ENCODE peak calls at places on chromosomes 1 and 21, in nine cellular contexts. D is thoracic aorta; I is activated T-helper 1 cell treated with anti-CD3 and anti-CD28 coated beads, Interleukin-2, amount 50 U/mL, for 16 hours; K is activated CD8-positive, alpha-beta memory T cell treated with anti-CD3 and anti-CD28 coated beads for 4 hours; F is memory B cell; C is H9; R is uterus; H is EH; Q is stimulated activated CD4-positive, alpha-beta T cell treated with anti-CD3 and anti-CD28 coated beads, Interleukin-2, amount 100 ng/mL, for 48 hours. N is an unnamed sample.

GRCh38 chr1:153277852-153278251 is 18.4 kb downstream of the LORICRIN start:
- DNase-seq in Q (peak), C (peak), D (no peak), R (no peak), F (no peak), H (no peak), K (no peak), I (no peak), N (no peak)

GRCh38 chr1:56648546-56648945 is 3.4 kb downstream of the PRKAA2 start:
- DNase-seq in C (no peak), R (no peak), H (no peak), F (no peak), I (no peak), Q (no peak), K (no peak), D (no peak), N (no peak)

GRCh38 chr21:44764319-44765230 is 37.0 kb downstream of the UBE2G2 start:
- DNase-seq in H (no peak), Q (no peak), K (no peak), I (no peak), F (no peak), D (no peak), C (no peak), R (no peak), N (no peak)

GRCh38 chr1:29569971-29570634 is 333.8 kb downstream of the PTPRU start:
- DNase-seq in R (no peak), H (peak), F (no peak), C (no peak), K (no peak), Q (no peak), D (no peak), I (no peak), N (no peak)

GRCh38 chr21:21200103-21200938 is 202.1 kb downstream of the NCAM2 start:
- DNase-seq in R (peak), Q (no peak), F (no peak), C (no peak), K (no peak), I (no peak), H (peak), D (peak), N (no peak)

GRCh38 chr1:167697667-167698141 is 24.1 kb upstream of the MPZL1 start:
- DNase-seq in F (no peak), K (no peak), R (no peak), Q (no peak), C (no peak), D (no peak), I (no peak), H (no peak), N (no peak)

GRCh38 chr1:236140705-236141446 is 1.5 kb upstream of the GPR137B start:
- DNase-seq in F (no peak), Q (no peak), K (no peak), H (no peak), R (no peak), I (no peak), C (no peak), D (no peak), N (no peak)

GRCh38 chr1:54995835-54996234 is 2.9 kb upstream of the BSND start:
- DNase-seq in K (no peak), R (no peak), C (no peak), Q (peak), F (no peak), D (no peak), H (no peak), I (no peak), N (no peak)

GRCh38 chr1:29396438-29397255 is 160.3 kb downstream of the PTPRU start:
- DNase-seq in K (no peak), C (no peak), H (peak), D (no peak), I (no peak), R (no peak), F (no peak), Q (no peak), N (no peak)

GRCh38 chr21:46077674-46078101 is 20.2 kb upstream of the COL6A2 start:
- DNase-seq in F (no peak), D (no peak), H (no peak), I (no peak), R (peak), K (no peak), C (peak), Q (no peak), N (no peak)

GRCh38 chr21:24045775-24046215 is 1561.5 kb downstream of the MRPL39 start:
- DNase-seq in H (peak), I (no peak), F (no peak), C (no peak), Q (peak), K (no peak), R (peak), D (peak), N (no peak)

GRCh38 chr1:224700915-224701531 is 84.9 kb downstream of the CNIH3 start:
- DNase-seq in F (no peak), D (no peak), I (no peak), K (no peak), Q (no peak), H (peak), R (no peak), C (peak), N (peak)

GRCh38 chr1:25198731-25199231 is 33.5 kb downstream of the SYF2 start:
- DNase-seq in K (no peak), I (no peak), H (no peak), D (no peak), F (no peak), C (no peak), R (no peak), Q (no peak), N (no peak)

GRCh38 chr1:31798433-31799195 is 17.2 kb downstream of the SPOCD1 start:
- DNase-seq in F (no peak), I (no peak), Q (peak), D (peak), K (no peak), R (no peak), H (peak), C (no peak), N (no peak)

GRCh38 chr21:17900281-17900989 is 81.3 kb upstream of the C21orf91 start:
- DNase-seq in I (no peak), K (no peak), Q (no peak), H (no peak), F (no peak), C (peak), D (no peak), R (no peak), N (no peak)

GRCh38 chr1:47713333-47713953 is 275.6 kb downstream of the FOXD2 start:
- DNase-seq in I (no peak), F (no peak), Q (no peak), K (no peak), D (no peak), C (no peak), H (no peak), R (no peak), N (no peak)

GRCh38 chr1:195569934-195570333 is 1038.3 kb downstream of the KCNT2 start:
- DNase-seq in K (no peak), F (no peak), Q (no peak), C (no peak), D (no peak), R (no peak), I (no peak), H (peak), N (no peak)

GRCh38 chr1:2213576-2214505 is 14.3 kb upstream of the SKI start:
- DNase-seq in R (peak), K (no peak), Q (no peak), D (peak), F (no peak), C (no peak), H (peak), I (no peak), N (no peak)

GRCh38 chr1:196410768-196411167 is 197.5 kb downstream of the KCNT2 start:
- DNase-seq in I (no peak), R (no peak), Q (no peak), H (no peak), F (no peak), C (no peak), D (no peak), K (no peak), N (no peak)

GRCh38 chr21:37198989-37199924 is 67.9 kb downstream of the VPS26C start:
- DNase-seq in D (no peak), F (no peak), H (peak), K (no peak), R (no peak), Q (no peak), C (no peak), I (no peak), N (no peak)

GRCh38 chr1:239987103-239987745 is 104.5 kb upstream of the FMN2 start:
- DNase-seq in C (no peak), R (no peak), K (no peak), Q (peak), H (peak), D (no peak), I (no peak), F (no peak), N (no peak)

GRCh38 chr1:183877321-183877720 is 72.4 kb downstream of the RGL1 start:
- DNase-seq in I (no peak), C (no peak), D (no peak), F (no peak), Q (no peak), R (peak), H (peak), K (no peak), N (no peak)

GRCh38 chr1:175731581-175731980 is 11.8 kb downstream of the TNR start:
- DNase-seq in H (no peak), Q (no peak), D (no peak), R (no peak), C (no peak), F (no peak), I (no peak), K (no peak), N (no peak)

GRCh38 chr1:225887030-225887314 is 2.0 kb downstream of the LEFTY1 start:
- DNase-seq in K (no peak), D (no peak), H (no peak), I (no peak), R (no peak), C (no peak), Q (no peak), F (no peak), N (no peak)

GRCh38 chr1:150970818-150971582 is 3.6 kb downstream of the CERS2 start:
- DNase-seq in I (no peak), R (peak), C (no peak), K (no peak), H (peak), F (no peak), Q (no peak), D (no peak), N (no peak)

GRCh38 chr1:156042828-156043227 is 10.8 kb downstream of the UBQLN4 start:
- DNase-seq in Q (no peak), H (no peak), R (no peak), K (no peak), I (no peak), C (no peak), D (no peak), F (no peak), N (no peak)

GRCh38 chr1:42177551-42177981 is 13.0 kb upstream of the GUCA2A start:
- DNase-seq in R (peak), K (no peak), D (no peak), H (peak), I (no peak), Q (no peak), F (no peak), C (no peak), N (no peak)

GRCh38 chr1:227043755-227044154 is 103.7 kb downstream of the COQ8A start:
- DNase-seq in I (no peak), D (no peak), F (no peak), Q (no peak), C (no peak), K (no peak), R (no peak), H (peak), N (no peak)

GRCh38 chr1:159989581-159989980 is 35.5 kb upstream of the SLAMF9 start:
- DNase-seq in Q (no peak), C (no peak), F (no peak), D (no peak), R (no peak), K (no peak), I (no peak), H (no peak), N (no peak)

GRCh38 chr1:17661546-17662157 is 93.5 kb upstream of the ACTL8 start:
- DNase-seq in C (peak), D (no peak), K (no peak), R (peak), I (peak), F (peak), Q (peak), H (peak), N (peak)

GRCh38 chr1:27785763-27786162 is 12.7 kb downstream of the STX12 start:
- DNase-seq in F (no peak), H (peak), Q (no peak), K (no peak), I (no peak), R (no peak), C (no peak), D (no peak), N (no peak)

GRCh38 chr21:18705971-18706370 is 302.4 kb upstream of the TMPRSS15 start:
- DNase-seq in Q (no peak), C (no peak), D (no peak), K (no peak), H (no peak), F (no peak), R (no peak), I (no peak), N (no peak)

GRCh38 chr1:180219776-180220175 is 10.3 kb upstream of the LHX4 start:
- DNase-seq in H (no peak), Q (no peak), R (no peak), K (no peak), D (no peak), F (no peak), C (no peak), I (no peak), N (no peak)

GRCh38 chr1:16218674-16219071 is 6.2 kb upstream of the ARHGEF19 start:
- DNase-seq in C (no peak), K (no peak), D (no peak), F (no peak), I (no peak), R (no peak), Q (no peak), H (no peak), N (no peak)

GRCh38 chr1:43639990-43640794 is 9.8 kb upstream of the KDM4A start:
- DNase-seq in I (no peak), H (no peak), D (no peak), Q (no peak), R (no peak), C (no peak), K (no peak), F (no peak), N (no peak)

GRCh38 chr21:35528109-35529042 is 479.3 kb upstream of the RUNX1 start:
- DNase-seq in C (no peak), R (no peak), D (no peak), F (no peak), H (no peak), I (peak), Q (peak), K (no peak), N (peak)

GRCh38 chr21:27693376-27693775 is 726.5 kb upstream of the ADAMTS5 start:
- DNase-seq in C (no peak), F (no peak), H (peak), D (no peak), Q (no peak), I (no peak), K (no peak), R (no peak), N (no peak)

N was measured in GM06990.